ENCODE peak calls at places on chromosomes 5 and 9, in eight cellular contexts. F is H1, N is HCT116, S is GM12892, Y is endothelial cell of umbilical vein, O is sigmoid colon, Z is prostate gland, R is breast epithelium. I is an unnamed sample.

GRCh38 chr5:123087173-123088030 is 1.6 kb upstream of the PRDM6 start:
- DNase-seq in F (peak), N (no peak), S (no peak), Y (peak), O (no peak), Z (no peak), R (no peak), I (no peak)

GRCh38 chr5:56610093-56610698 is 205.2 kb upstream of the MAP3K1 start:
- DNase-seq in F (no peak), N (no peak), S (no peak), Y (no peak), O (no peak), Z (no peak), R (no peak), I (no peak)

GRCh38 chr5:32960340-32961065 is 249.4 kb downstream of the NPR3 start:
- DNase-seq in F (no peak), N (no peak), S (no peak), Y (no peak), O (no peak), Z (no peak), R (no peak), I (no peak)

GRCh38 chr9:75235632-75236031 is 147.3 kb downstream of the OSTF1 start:
- DNase-seq in F (no peak), N (no peak), S (no peak), Y (no peak), O (no peak), Z (no peak), R (no peak), I (no peak)

GRCh38 chr9:33923079-33923478 is 106.1 kb downstream of the UBE2R2 start:
- DNase-seq in F (no peak), N (no peak), S (no peak), Y (no peak), O (no peak), Z (no peak), R (no peak), I (no peak)

GRCh38 chr9:33445941-33446506 is 1.4 kb downstream of the AQP3 start:
- DNase-seq in F (no peak), N (no peak), S (no peak), Y (no peak), O (no peak), Z (no peak), R (no peak), I (no peak)

GRCh38 chr9:5089737-5090136 is 95.7 kb downstream of the INSL6 start:
- DNase-seq in F (no peak), N (no peak), S (no peak), Y (peak), O (no peak), Z (no peak), R (no peak), I (no peak)

GRCh38 chr5:119417891-119418781 is 34.2 kb upstream of the HSD17B4 start:
- DNase-seq in F (no peak), N (no peak), S (no peak), Y (no peak), O (no peak), Z (no peak), R (no peak), I (no peak)

GRCh38 chr9:113154471-113154870 is 3.7 kb downstream of the SLC31A2 start:
- DNase-seq in F (no peak), N (no peak), S (no peak), Y (no peak), O (peak), Z (no peak), R (no peak), I (no peak)

GRCh38 chr9:15873573-15874177 is 320.8 kb downstream of the CCDC171 start:
- DNase-seq in F (no peak), N (peak), S (no peak), Y (peak), O (no peak), Z (no peak), R (no peak), I (no peak)

GRCh38 chr5:126878085-126878484 is 101.1 kb downstream of the LMNB1 start:
- DNase-seq in F (peak), N (no peak), S (no peak), Y (no peak), O (no peak), Z (no peak), R (no peak), I (no peak)

GRCh38 chr9:86795047-86795437 is 152.3 kb downstream of the GAS1 start:
- DNase-seq in F (no peak), N (no peak), S (no peak), Y (no peak), O (no peak), Z (no peak), R (no peak), I (no peak)

GRCh38 chr9:24464321-24464951 is 81.3 kb downstream of the IZUMO3 start:
- DNase-seq in F (peak), N (no peak), S (no peak), Y (peak), O (no peak), Z (no peak), R (no peak), I (no peak)

GRCh38 chr9:130699047-130699446 is 5.5 kb downstream of the EXOSC2 start:
- DNase-seq in F (no peak), N (no peak), S (no peak), Y (no peak), O (no peak), Z (no peak), R (no peak), I (no peak)

GRCh38 chr5:41334758-41335157 is 121.4 kb upstream of the C6 start:
- DNase-seq in F (no peak), N (no peak), S (no peak), Y (no peak), O (peak), Z (no peak), R (no peak), I (no peak)

GRCh38 chr5:6373081-6373846 is 5.1 kb downstream of the MED10 start:
- DNase-seq in F (no peak), N (no peak), S (no peak), Y (peak), O (no peak), Z (no peak), R (no peak), I (no peak)

GRCh38 chr5:109326864-109327263 is 82.9 kb downstream of the PJA2 start:
- DNase-seq in F (no peak), N (no peak), S (no peak), Y (no peak), O (no peak), Z (no peak), R (no peak), I (no peak)

GRCh38 chr5:159061186-159061796 is 38.4 kb downstream of the EBF1 start:
- DNase-seq in F (no peak), N (no peak), S (no peak), Y (peak), O (peak), Z (no peak), R (no peak), I (no peak)

GRCh38 chr5:67644221-67644920 is 447.8 kb upstream of the CD180 start:
- DNase-seq in F (no peak), N (no peak), S (no peak), Y (no peak), O (no peak), Z (no peak), R (no peak), I (no peak)

GRCh38 chr9:437066-438015 is 222.7 kb downstream of the DOCK8 start:
- DNase-seq in F (no peak), N (no peak), S (no peak), Y (no peak), O (no peak), Z (no peak), R (no peak), I (no peak)

GRCh38 chr9:123863164-123863855 is 66.6 kb downstream of the DENND1A start:
- DNase-seq in F (no peak), N (no peak), S (no peak), Y (no peak), O (no peak), Z (no peak), R (no peak), I (no peak)

GRCh38 chr9:23731373-23731772 is 94.7 kb downstream of the ELAVL2 start:
- DNase-seq in F (no peak), N (no peak), S (no peak), Y (no peak), O (no peak), Z (no peak), R (no peak), I (no peak)

GRCh38 chr5:8954801-8955200 is 591.1 kb downstream of the SEMA5A start:
- DNase-seq in F (no peak), N (no peak), S (no peak), Y (no peak), O (no peak), Z (no peak), R (no peak), I (no peak)

GRCh38 chr5:103668281-103668680 is 105.7 kb upstream of the NUDT12 start:
- DNase-seq in F (no peak), N (no peak), S (no peak), Y (peak), O (no peak), Z (no peak), R (no peak), I (no peak)

GRCh38 chr5:177405805-177406204 is 3.6 kb downstream of the F12 start:
- DNase-seq in F (no peak), N (no peak), S (no peak), Y (no peak), O (no peak), Z (no peak), R (no peak), I (no peak)
- TF ChIP-seq POLR2AphosphoS5 in F (no peak), N (no peak), S (no peak), Y (no peak), O (no peak), Z (no peak), R (no peak), I (no peak)

GRCh38 chr9:76700916-76701315 is 63.3 kb upstream of the PCA3 start:
- DNase-seq in F (no peak), N (no peak), S (no peak), Y (no peak), O (no peak), Z (no peak), R (no peak), I (no peak)

GRCh38 chr9:76707510-76707909 is 56.7 kb upstream of the PCA3 start:
- DNase-seq in F (no peak), N (no peak), S (no peak), Y (no peak), O (no peak), Z (no peak), R (no peak), I (no peak)

GRCh38 chr9:76701441-76702031 is 62.7 kb upstream of the PCA3 start:
- DNase-seq in F (no peak), N (no peak), S (no peak), Y (peak), O (no peak), Z (no peak), R (no peak), I (no peak)

GRCh38 chr9:76703270-76703669 is 61.0 kb upstream of the PCA3 start:
- DNase-seq in F (no peak), N (no peak), S (no peak), Y (peak), O (no peak), Z (no peak), R (no peak), I (no peak)

GRCh38 chr9:76704601-76705204 is 59.5 kb upstream of the PCA3 start:
- DNase-seq in F (no peak), N (peak), S (no peak), Y (peak), O (no peak), Z (peak), R (no peak), I (no peak)
- TF ChIP-seq POLR2AphosphoS5 in F (no peak), N (no peak), S (no peak), Y (no peak), O (no peak), Z (peak), R (no peak), I (no peak)

DNA sequence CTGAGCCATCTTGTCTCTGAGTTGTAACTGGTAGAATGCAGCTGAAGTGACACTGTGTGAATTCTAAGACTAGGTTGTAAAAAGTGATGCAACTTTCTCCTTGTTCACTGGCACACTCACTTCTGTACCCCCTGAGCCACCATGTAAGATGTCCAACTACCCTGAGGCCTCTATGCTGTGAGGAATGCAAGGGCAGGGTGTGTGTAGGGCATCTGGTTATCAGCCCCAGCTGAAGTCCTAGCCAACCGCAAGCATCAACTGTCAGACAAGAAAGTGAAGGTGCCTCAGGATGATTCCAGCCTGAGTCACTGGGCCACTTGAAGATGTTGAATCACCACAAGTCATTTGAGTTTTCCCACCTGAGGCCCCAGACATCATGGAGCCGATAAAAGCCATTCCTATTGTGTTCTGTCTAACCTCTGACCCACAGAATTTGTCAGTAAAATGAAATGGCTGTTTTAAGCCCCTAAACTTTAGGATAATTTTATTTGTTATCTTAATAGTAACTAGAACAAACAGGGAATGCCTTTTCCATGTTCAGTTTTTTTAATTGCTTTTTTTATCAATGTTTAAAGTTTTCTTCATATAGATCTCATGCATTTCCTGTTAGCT is 18.7 kb upstream of the RHOBTB3 start:
- DNase-seq in F (no peak), N (peak), S (no peak), Y (peak), O (no peak), Z (no peak), R (no peak), I (no peak)
- TF ChIP-seq POLR2AphosphoS5 in F (no peak), N (peak), S (no peak), Y (peak), O (no peak), Z (no peak), R (no peak), I (no peak)

DNA sequence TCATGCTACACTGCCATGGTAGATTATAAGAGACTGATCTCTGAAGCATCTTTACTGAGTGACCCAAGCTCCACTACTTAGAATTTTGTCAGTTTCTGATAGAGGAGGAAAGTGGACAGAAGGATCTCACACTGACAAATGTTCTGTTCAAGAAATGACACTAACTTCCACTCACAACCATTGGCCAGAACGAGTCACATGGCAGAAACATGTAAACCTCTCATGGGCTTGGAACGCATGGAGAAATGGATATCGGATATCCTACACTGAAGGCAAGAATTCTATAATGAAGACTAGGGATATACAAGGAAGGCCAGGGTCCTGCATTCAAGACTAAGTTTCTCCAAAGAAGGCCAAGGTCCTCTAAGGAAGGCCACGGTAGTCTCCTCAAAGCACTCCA is 31.1 kb downstream of the EGFLAM start:
- DNase-seq in F (no peak), N (no peak), S (no peak), Y (no peak), O (no peak), Z (no peak), R (no peak), I (no peak)
- TF ChIP-seq POLR2AphosphoS5 in F (no peak), N (no peak), S (no peak), Y (no peak), O (no peak), Z (no peak), R (no peak), I (no peak)

DNA sequence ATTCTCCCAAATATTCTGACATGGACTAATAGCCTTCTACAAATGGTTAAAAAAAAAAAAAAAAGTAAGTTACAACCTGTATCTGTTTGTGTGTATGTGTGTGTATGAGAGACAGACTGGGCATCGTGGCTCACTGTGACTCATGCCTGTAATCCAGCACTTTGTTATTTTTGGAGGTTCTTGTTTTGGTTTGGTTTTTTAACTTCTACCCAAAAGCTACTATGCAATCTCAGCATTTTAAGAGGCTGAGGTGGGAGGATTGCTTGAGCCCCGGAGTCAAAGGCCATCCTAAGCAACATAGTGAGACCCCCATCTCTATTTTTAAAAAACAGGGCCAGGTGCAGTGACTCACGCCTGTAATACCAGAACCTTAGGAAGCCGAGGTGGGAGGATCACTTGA is 17.6 kb upstream of the HAVCR1 start:
- DNase-seq in F (no peak), N (no peak), S (no peak), Y (no peak), O (no peak), Z (no peak), R (no peak), I (no peak)
- TF ChIP-seq POLR2AphosphoS5 in F (no peak), N (no peak), S (no peak), Y (no peak), O (no peak), Z (no peak), R (no peak), I (no peak)

I was measured in vagina.